ENCODE peak calls at places on chromosomes 3 and 15, in eight cellular contexts. C is GM12865, F is AG04450, T is uterus, B is endothelial cell of umbilical vein, H is heart left ventricle, D is mucosa of descending colon, V is MM.1S. U is an unnamed sample.

GRCh38 chr3:141276398-141276797 is 44.8 kb downstream of the PXYLP1 start:
- DNase-seq in C (no peak), T (no peak), D (no peak), F (no peak), H (no peak), B (no peak), V (no peak), U (peak; percentile 25)

GRCh38 chr3:190076601-190077444 is 43.9 kb downstream of the P3H2 start:
- DNase-seq in B (peak; percentile 86), H (no peak), D (no peak), C (no peak), T (peak; percentile 28), V (no peak), F (peak; percentile 92), U (peak; percentile 96)

GRCh38 chr15:45790325-45790943 is 155.6 kb downstream of the SQOR start:
- DNase-seq in H (no peak), C (peak; percentile 19), D (peak; percentile 78), F (no peak), T (no peak), B (peak; percentile 25), V (peak; percentile 38), U (peak; percentile 36)

GRCh38 chr3:105970283-105970682 is 101.5 kb upstream of the CBLB start:
- DNase-seq in F (peak; percentile 43), H (no peak), V (no peak), C (peak; percentile 16), B (no peak), D (no peak), T (no peak), U (peak; percentile 96)

GRCh38 chr3:188979669-188980311 is 192.0 kb upstream of the TPRG1 start:
- DNase-seq in F (no peak), C (no peak), V (no peak), B (no peak), D (no peak), T (peak; percentile 58), H (no peak), U (no peak)

GRCh38 chr3:38562467-38562925 is 66.4 kb downstream of the EXOG start:
- DNase-seq in T (no peak), V (no peak), B (no peak), F (no peak), H (no peak), D (no peak), C (no peak), U (no peak)

GRCh38 chr3:172561894-172562664 is 38.8 kb upstream of the TNFSF10 start:
- DNase-seq in F (no peak), H (no peak), D (peak; percentile 63), V (no peak), B (peak; percentile 14), T (no peak), C (no peak), U (no peak)

GRCh38 chr3:36496734-36497133 is 116.4 kb downstream of the STAC start:
- DNase-seq in V (no peak), C (no peak), F (no peak), B (no peak), H (no peak), D (no peak), T (no peak), U (peak; percentile 86)

GRCh38 chr3:138418556-138419206 is 15.7 kb upstream of the ESYT3 start:
- DNase-seq in T (no peak), C (no peak), D (no peak), V (no peak), H (no peak), F (no peak), B (no peak), U (peak; percentile 15)

GRCh38 chr15:43991235-43991634 is 164.4 kb downstream of the WDR76 start:
- DNase-seq in D (no peak), C (no peak), B (no peak), V (no peak), F (no peak), H (no peak), T (no peak), U (no peak)

GRCh38 chr3:136778865-136779264 is 26.7 kb upstream of the STAG1 start:
- DNase-seq in T (no peak), C (no peak), V (no peak), H (no peak), B (no peak), F (no peak), D (no peak), U (no peak)

GRCh38 chr15:66886241-66886675 is 179.1 kb upstream of the SMAD3 start:
- DNase-seq in T (no peak), H (no peak), V (no peak), C (no peak), F (no peak), D (no peak), B (no peak), U (no peak)

GRCh38 chr15:100759116-100759515 is 120.5 kb upstream of the ALDH1A3 start:
- DNase-seq in H (no peak), T (no peak), F (peak; percentile 69), C (no peak), V (no peak), B (peak; percentile 3), D (no peak), U (peak; percentile 37)

GRCh38 chr3:69864141-69864540 is 124.9 kb downstream of the MITF start:
- DNase-seq in F (no peak), T (no peak), B (no peak), D (no peak), C (no peak), V (no peak), H (no peak), U (no peak)

GRCh38 chr3:127443581-127444375 is 146.8 kb downstream of the TPRA1 start:
- DNase-seq in V (no peak), D (no peak), B (no peak), T (no peak), F (no peak), H (no peak), C (no peak), U (no peak)

GRCh38 chr15:58182460-58183163 is 44.4 kb downstream of the AQP9 start:
- DNase-seq in B (peak; percentile 76), H (peak; percentile 35), T (peak; percentile 38), D (peak; percentile 36), C (peak; percentile 55), V (peak; percentile 27), F (peak; percentile 20), U (peak; percentile 71)

GRCh38 chr15:78838480-78838879 is 27.2 kb upstream of the ADAMTS7 start:
- DNase-seq in T (no peak), D (peak; percentile 13), H (no peak), V (no peak), B (no peak), C (no peak), F (no peak), U (peak; percentile 57)

GRCh38 chr3:136788154-136788553 is 30.8 kb upstream of the SLC35G2 start:
- DNase-seq in B (no peak), T (no peak), V (no peak), F (no peak), C (no peak), D (no peak), H (no peak), U (no peak)

GRCh38 chr15:92159481-92159880 is 234.2 kb upstream of the ST8SIA2 start:
- DNase-seq in T (no peak), B (no peak), H (no peak), V (no peak), F (no peak), D (no peak), C (no peak), U (no peak)

GRCh38 chr15:99511865-99512632 is 53.7 kb upstream of the MEF2A start:
- DNase-seq in T (no peak), H (peak; percentile 58), V (no peak), D (no peak), F (no peak), B (no peak), C (peak; percentile 97), U (peak; percentile 26)

GRCh38 chr15:29968099-29968892 is 114.5 kb upstream of the GOLGA8J start:
- DNase-seq in V (no peak), H (no peak), T (no peak), F (no peak), B (no peak), D (peak; percentile 9), C (no peak), U (no peak)

DNA sequence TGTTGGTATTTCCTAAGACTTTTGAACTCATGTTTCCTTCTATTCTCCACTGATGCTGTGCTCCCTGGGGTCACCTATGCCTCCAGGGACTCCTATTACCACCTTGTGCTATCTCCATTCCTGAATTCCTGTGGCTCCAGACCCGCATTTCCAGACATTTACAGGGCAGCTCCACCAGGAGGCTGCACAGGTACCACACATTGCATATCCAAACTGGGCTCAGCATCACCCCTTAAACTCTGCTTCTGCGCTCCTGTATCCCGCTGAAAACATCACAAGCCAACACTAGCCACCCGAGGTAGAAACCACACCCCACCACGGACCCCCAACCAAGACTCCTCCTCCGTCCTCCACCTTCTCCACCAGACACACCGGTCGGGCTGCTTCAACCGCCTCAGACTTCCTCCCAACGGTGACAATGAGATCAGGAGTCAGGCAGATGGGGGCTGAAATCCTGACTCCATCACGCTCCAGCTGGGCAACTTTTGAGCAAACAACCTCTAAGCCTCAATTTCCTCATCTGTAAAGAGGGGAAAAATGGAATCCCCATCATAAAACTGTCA is 10.4 kb downstream of the TNK2 start:
- DNase-seq in D (no peak), C (no peak), V (no peak), H (peak; percentile 15), F (no peak), T (no peak), B (no peak), U (no peak)
- TF ChIP-seq CTCF in D (no peak), C (no peak), V (no peak), H (no peak), F (peak; percentile 9), T (no peak), B (no peak), U (no peak)

GRCh38 chr3:4356225-4356540 is 53.0 kb downstream of the SETMAR start:
- DNase-seq in B (no peak), C (no peak), D (no peak), V (no peak), T (no peak), H (no peak), F (no peak), U (no peak)
- H3K4me3 ChIP-seq in B (no peak overlapping the region), C (no peak overlapping the region), D (no peak overlapping the region), V (no peak overlapping the region), T (no peak overlapping the region), H (no peak overlapping the region), F (no peak overlapping the region), U (no peak overlapping the region)

GRCh38 chr15:60592386-60593339 is 113.7 kb upstream of the ICE2 start:
- DNase-seq in V (peak; percentile 89), C (peak; percentile 93), F (no peak), B (peak; percentile 74), T (peak; percentile 82), H (peak; percentile 92), D (peak; percentile 90), U (peak; percentile 72)
- TF ChIP-seq CTCF in V (peak; percentile 38), C (peak; percentile 38), F (no peak), B (peak; percentile 23), T (no peak), H (no peak), D (no peak), U (peak; percentile 25)

GRCh38 chr3:184526158-184526483 is 35.5 kb upstream of the EPHB3 start:
- DNase-seq in H (no peak), B (no peak), V (no peak), D (no peak), F (no peak), C (no peak), T (no peak), U (no peak)

GRCh38 chr3:184524981-184525336 is 36.6 kb upstream of the EPHB3 start:
- DNase-seq in D (no peak), C (no peak), T (no peak), H (no peak), V (no peak), F (no peak), B (no peak), U (peak; percentile 8)

GRCh38 chr3:184523825-184524615 is 37.6 kb upstream of the EPHB3 start:
- DNase-seq in D (peak; percentile 41), F (no peak), B (peak; percentile 44), V (no peak), T (peak; percentile 26), C (no peak), H (no peak), U (peak; percentile 65)

GRCh38 chr3:184525337-184526157 is 36.0 kb upstream of the EPHB3 start:
- DNase-seq in T (peak; percentile 24), F (no peak), B (no peak), C (no peak), V (no peak), D (no peak), H (no peak), U (no peak)
- H3K4me3 ChIP-seq in T (peak overlapping the region; percentile 39), F (peak overlapping the region; percentile 45), B (peak overlapping the region; percentile 47), C (peak overlapping the region; percentile 47), V (peak overlapping the region; percentile 33), D (no peak overlapping the region), H (peak overlapping the region; percentile 64), U (peak overlapping the region; percentile 41)